ENCODE peak calls at places on chromosomes 1 and 21, in nine cellular contexts. Y, I, F, E, P, J, K, R and M are unnamed samples.

GRCh38 chr1:26993237-26994019 is at the start of gene TRNP1:
- DNase-seq in Y (peak; percentile 33), I (no peak), F (peak; percentile 60), E (peak; percentile 42), P (peak; percentile 49), J (peak; percentile 59), K (peak; percentile 73), R (peak; percentile 30), M (no peak)

GRCh38 chr21:38388219-38388618 is 110.1 kb downstream of the ERG start:
- DNase-seq in Y (no peak), I (no peak), F (no peak), E (no peak), P (no peak), J (no peak), K (no peak), R (no peak), M (no peak)

GRCh38 chr1:963746-964525 is 2.3 kb upstream of the PLEKHN1 start:
- DNase-seq in Y (no peak), I (no peak), F (no peak), E (no peak), P (no peak), J (no peak), K (no peak), R (no peak), M (no peak)

GRCh38 chr1:210455840-210456603 is 127.3 kb downstream of the HHAT start:
- DNase-seq in Y (no peak), I (no peak), F (no peak), E (no peak), P (no peak), J (no peak), K (no peak), R (no peak), M (no peak)

GRCh38 chr1:89465201-89465600 is 59.4 kb upstream of the LRRC8B start:
- DNase-seq in Y (no peak), I (no peak), F (no peak), E (no peak), P (no peak), J (no peak), K (no peak), R (no peak), M (no peak)

GRCh38 chr1:232369451-232369850 is 260.5 kb downstream of the SIPA1L2 start:
- DNase-seq in Y (no peak), I (no peak), F (no peak), E (no peak), P (no peak), J (no peak), K (no peak), R (no peak), M (no peak)

GRCh38 chr21:42225571-42226155 is 6.7 kb downstream of the ABCG1 start:
- DNase-seq in Y (no peak), I (no peak), F (no peak), E (no peak), P (no peak), J (no peak), K (no peak), R (no peak), M (no peak)

GRCh38 chr1:43288058-43288784 is 2.8 kb upstream of the C1orf210 start:
- DNase-seq in Y (no peak), I (no peak), F (no peak), E (no peak), P (no peak), J (no peak), K (no peak), R (no peak), M (no peak)

GRCh38 chr1:50681931-50682330 is 258.7 kb upstream of the DMRTA2 start:
- DNase-seq in Y (no peak), I (no peak), F (no peak), E (no peak), P (no peak), J (no peak), K (no peak), R (no peak), M (no peak)

GRCh38 chr1:34686531-34686930 is 68.3 kb upstream of the GJB5 start:
- DNase-seq in Y (no peak), I (no peak), F (no peak), E (no peak), P (no peak), J (no peak), K (no peak), R (no peak), M (no peak)

GRCh38 chr1:75265792-75266191 is 131.6 kb downstream of the LHX8 start:
- DNase-seq in Y (no peak), I (peak; percentile 27), F (no peak), E (no peak), P (no peak), J (no peak), K (peak; percentile 6), R (no peak), M (peak; percentile 9)